ENCODE peak calls at places on chromosome 2, in five cellular contexts. S is K562, G is GM12878, D is HCT116, X is HepG2. H is an unnamed sample.

GRCh38 chr2:27105981-27106380 is 12.9 kb downstream of the CGREF1 start:
- DNase-seq in S (no peak), G (no peak), D (no peak), X (no peak), H (no peak)

GRCh38 chr2:217993055-217993645 is 9.6 kb downstream of the TNS1 start:
- DNase-seq in S (no peak), G (no peak), D (no peak), X (no peak), H (no peak)

GRCh38 chr2:203871371-203871983 is 3.9 kb downstream of the CTLA4 start:
- DNase-seq in S (no peak), G (peak; percentile 81), D (no peak), X (no peak), H (no peak)

GRCh38 chr2:897091-897490 is 53.6 kb upstream of the SNTG2 start:
- DNase-seq in S (no peak), G (no peak), D (no peak), X (no peak), H (no peak)

GRCh38 chr2:96547203-96547641 is 10.7 kb downstream of the ARID5A start:
- DNase-seq in S (no peak), G (no peak), D (no peak), X (no peak), H (peak; percentile 74)

GRCh38 chr2:168796583-168797285 is 5.7 kb upstream of the NOSTRIN start:
- DNase-seq in S (peak; percentile 47), G (no peak), D (no peak), X (no peak), H (no peak)

GRCh38 chr2:98514879-98515570 is 70.4 kb downstream of the INPP4A start:
- DNase-seq in S (peak; percentile 27), G (no peak), D (no peak), X (no peak), H (no peak)

GRCh38 chr2:16747257-16747656 is 81.6 kb upstream of the CYRIA start:
- DNase-seq in S (no peak), G (no peak), D (no peak), X (no peak), H (no peak)

GRCh38 chr2:70960833-70961647 is 17.4 kb upstream of the ANKRD53 start:
- DNase-seq in S (peak; percentile 37), G (no peak), D (no peak), X (no peak), H (no peak)

GRCh38 chr2:191894681-191895147 is 47.8 kb upstream of the CAVIN2 start:
- DNase-seq in S (no peak), G (no peak), D (peak; percentile 31), X (no peak), H (no peak)

GRCh38 chr2:120867290-120868231 is 131.9 kb downstream of the GLI2 start:
- DNase-seq in S (peak; percentile 37), G (no peak), D (no peak), X (no peak), H (peak; percentile 78)

GRCh38 chr2:204550738-204551137 is 5.5 kb downstream of the PARD3B start:
- DNase-seq in S (no peak), G (no peak), D (no peak), X (no peak), H (no peak)

GRCh38 chr2:190511104-190511503 is 23.4 kb downstream of the NEMP2 start:
- DNase-seq in S (no peak), G (no peak), D (peak; percentile 3), X (peak; percentile 54), H (no peak)

GRCh38 chr2:105950521-105951389 is 206.0 kb downstream of the NCK2 start:
- DNase-seq in S (no peak), G (no peak), D (no peak), X (no peak), H (peak; percentile 23)
- TF ChIP-seq SP1 in S (no peak), G (no peak), D (no peak), X (no peak), H (peak; percentile 57)

DNA sequence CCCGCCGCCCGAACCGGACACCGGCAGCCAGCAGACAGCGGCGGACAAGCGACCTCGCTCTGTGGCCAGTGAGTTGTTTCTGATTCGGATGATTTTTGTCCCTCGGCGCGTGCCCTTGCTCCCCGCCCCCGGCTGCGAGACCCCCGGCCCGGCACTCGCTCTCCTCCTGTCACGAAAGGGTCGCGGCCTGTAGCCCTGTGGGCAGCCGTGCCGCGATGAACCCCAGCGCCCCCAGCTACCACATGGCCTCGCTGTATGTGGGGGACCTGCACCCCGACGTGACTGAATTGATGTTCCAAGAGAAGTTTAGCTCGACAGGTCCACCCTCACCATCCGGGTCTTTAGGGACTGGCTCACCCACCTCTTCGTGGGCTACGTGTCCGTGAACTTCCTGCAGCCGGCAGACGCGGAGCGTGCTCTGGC is 1257.5 kb upstream of the ACVR2A start:
- DNase-seq in S (no peak), G (no peak), D (no peak), X (no peak), H (no peak)
- TF ChIP-seq JUND in S (no peak), G (no peak), D (no peak), X (no peak), H (no peak)

GRCh38 chr2:240982821-240983281 is 15.6 kb upstream of the SNED1 start:
- DNase-seq in S (no peak), G (no peak), D (no peak), X (no peak), H (no peak)

GRCh38 chr2:240981871-240982800 is 16.3 kb upstream of the SNED1 start:
- DNase-seq in S (no peak), G (no peak), D (no peak), X (no peak), H (no peak)

GRCh38 chr2:240981273-240981672 is 17.1 kb upstream of the SNED1 start:
- DNase-seq in S (no peak), G (no peak), D (no peak), X (no peak), H (no peak)

GRCh38 chr2:240983996-240984498 is 14.4 kb upstream of the SNED1 start:
- DNase-seq in S (no peak), G (no peak), D (no peak), X (no peak), H (no peak)

DNA sequence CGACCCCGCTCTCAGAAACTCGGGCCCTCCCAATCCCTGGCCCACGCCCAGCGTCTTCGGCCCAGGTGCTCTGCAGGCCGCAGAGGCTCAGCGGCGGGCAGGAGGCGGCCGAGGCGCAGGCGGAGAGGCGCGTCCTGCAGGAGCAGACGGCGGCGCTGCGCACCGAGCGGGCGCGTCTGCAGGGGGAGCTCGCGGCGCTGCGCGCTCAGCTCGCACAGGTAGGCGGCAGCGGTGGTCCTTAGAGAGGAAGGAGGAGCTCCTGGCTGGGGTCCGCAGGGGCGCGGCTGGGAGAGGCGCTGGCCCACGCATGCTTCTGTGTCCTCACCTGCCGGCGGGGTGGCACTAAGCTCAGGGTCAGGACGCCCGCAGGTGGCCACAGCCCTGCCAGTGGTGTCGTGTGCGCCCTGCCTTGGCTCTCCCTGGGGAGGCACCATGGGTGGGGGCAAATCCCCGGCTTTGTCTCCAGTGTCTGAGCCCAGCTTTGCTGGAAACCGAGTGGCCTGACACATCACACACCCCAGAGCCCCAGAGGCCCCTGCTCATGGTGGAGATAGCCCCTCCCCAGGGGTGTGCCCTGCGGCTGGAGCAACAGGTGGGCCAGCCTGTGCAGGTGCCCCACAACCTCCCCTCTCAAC is 14.9 kb upstream of the SNED1 start:
- DNase-seq in S (peak; percentile 57), G (no peak), D (peak; percentile 41), X (no peak), H (peak; percentile 68)
- TF ChIP-seq SP1 in S (no peak), G (no peak), D (no peak), X (no peak), H (no peak)

GRCh38 chr2:73111300-73112025 is 1.3 kb downstream of the RAB11FIP5 start:
- DNase-seq in S (peak; percentile 45), G (no peak), D (peak; percentile 26), X (peak; percentile 35), H (peak; percentile 72)
- TF ChIP-seq JUND in S (no peak), G (no peak), D (no peak), X (no peak), H (no peak)

GRCh38 chr2:60486067-60486466 is 67.4 kb downstream of the BCL11A start:
- DNase-seq in S (no peak), G (no peak), D (no peak), X (no peak), H (no peak)

GRCh38 chr2:60485550-60485949 is 67.9 kb downstream of the BCL11A start:
- DNase-seq in S (no peak), G (no peak), D (no peak), X (no peak), H (no peak)

GRCh38 chr2:60484080-60484737 is 69.2 kb downstream of the BCL11A start:
- DNase-seq in S (no peak), G (no peak), D (no peak), X (peak; percentile 13), H (no peak)

GRCh38 chr2:60483400-60483799 is 70.1 kb downstream of the BCL11A start:
- DNase-seq in S (no peak), G (no peak), D (no peak), X (no peak), H (no peak)

GRCh38 chr2:60485055-60485454 is 68.4 kb downstream of the BCL11A start:
- DNase-seq in S (no peak), G (no peak), D (no peak), X (peak; percentile 28), H (no peak)
- TF ChIP-seq SP1 in S (no peak), G (no peak), D (no peak), X (no peak), H (no peak)

H was measured in H1.